ENCODE peak calls at places on chromosomes 5 and 9, in seven cellular contexts. One of them, this sample, is unnamed.

GRCh38 chr9:12930906-12931305 is 156.1 kb downstream of the LURAP1L start:
- DNase-seq in colonic mucosa: no peak
- DNase-seq in mucosa of descending colon: no peak
- DNase-seq in AG09309: no peak
- DNase-seq in endothelial cell: no peak
- DNase-seq in neural progenitor cell: no peak
- DNase-seq in A549: no peak
- DNase-seq in this sample: no peak

GRCh38 chr9:10204276-10204675 is 408.5 kb downstream of the PTPRD start:
- DNase-seq in colonic mucosa: no peak
- DNase-seq in mucosa of descending colon: no peak
- DNase-seq in AG09309: no peak
- DNase-seq in endothelial cell: no peak
- DNase-seq in neural progenitor cell: no peak
- DNase-seq in A549: no peak
- DNase-seq in this sample: no peak

GRCh38 chr9:8800196-8800595 is 1000.6 kb upstream of the DMAC1 start:
- DNase-seq in colonic mucosa: no peak
- DNase-seq in mucosa of descending colon: no peak
- DNase-seq in AG09309: no peak
- DNase-seq in endothelial cell: no peak
- DNase-seq in neural progenitor cell: no peak
- DNase-seq in A549: no peak
- DNase-seq in this sample: no peak

GRCh38 chr9:131395027-131395744 is 1.3 kb downstream of the PRRC2B start:
- DNase-seq in colonic mucosa: peak
- DNase-seq in mucosa of descending colon: peak
- DNase-seq in AG09309: no peak
- DNase-seq in endothelial cell: no peak
- DNase-seq in neural progenitor cell: peak
- DNase-seq in A549: no peak
- DNase-seq in this sample: peak

GRCh38 chr5:334903-335739 is 13.6 kb downstream of the AHRR start:
- DNase-seq in colonic mucosa: no peak
- DNase-seq in mucosa of descending colon: no peak
- DNase-seq in AG09309: no peak
- DNase-seq in endothelial cell: no peak
- DNase-seq in neural progenitor cell: no peak
- DNase-seq in A549: no peak
- DNase-seq in this sample: no peak

GRCh38 chr5:147689436-147689835 is 93.1 kb downstream of the JAKMIP2 start:
- DNase-seq in colonic mucosa: no peak
- DNase-seq in mucosa of descending colon: no peak
- DNase-seq in AG09309: no peak
- DNase-seq in endothelial cell: no peak
- DNase-seq in neural progenitor cell: no peak
- DNase-seq in A549: no peak
- DNase-seq in this sample: no peak

GRCh38 chr5:172009536-172010270 is 3.3 kb upstream of the FBXW11 start:
- DNase-seq in colonic mucosa: no peak
- DNase-seq in mucosa of descending colon: no peak
- DNase-seq in AG09309: no peak
- DNase-seq in endothelial cell: no peak
- DNase-seq in neural progenitor cell: no peak
- DNase-seq in A549: no peak
- DNase-seq in this sample: no peak

GRCh38 chr5:54083851-54084250 is 226.5 kb downstream of the ARL15 start:
- DNase-seq in colonic mucosa: no peak
- DNase-seq in mucosa of descending colon: no peak
- DNase-seq in AG09309: no peak
- DNase-seq in endothelial cell: no peak
- DNase-seq in neural progenitor cell: no peak
- DNase-seq in A549: no peak
- DNase-seq in this sample: no peak

GRCh38 chr9:70553718-70554673 is 139.5 kb upstream of the KLF9 start:
- DNase-seq in colonic mucosa: no peak
- DNase-seq in mucosa of descending colon: no peak
- DNase-seq in AG09309: no peak
- DNase-seq in endothelial cell: no peak
- DNase-seq in neural progenitor cell: peak
- DNase-seq in A549: no peak
- DNase-seq in this sample: no peak

GRCh38 chr5:145902421-145902820 is 29.6 kb upstream of the GRXCR2 start:
- DNase-seq in colonic mucosa: no peak
- DNase-seq in mucosa of descending colon: no peak
- DNase-seq in AG09309: no peak
- DNase-seq in endothelial cell: no peak
- DNase-seq in neural progenitor cell: no peak
- DNase-seq in A549: no peak
- DNase-seq in this sample: no peak

GRCh38 chr5:101430551-101430950 is 527.5 kb upstream of the ST8SIA4 start:
- DNase-seq in colonic mucosa: no peak
- DNase-seq in mucosa of descending colon: no peak
- DNase-seq in AG09309: no peak
- DNase-seq in endothelial cell: no peak
- DNase-seq in neural progenitor cell: no peak
- DNase-seq in A549: no peak
- DNase-seq in this sample: no peak

GRCh38 chr9:99803694-99804093 is 18.0 kb upstream of the NR4A3 start:
- DNase-seq in colonic mucosa: no peak
- DNase-seq in mucosa of descending colon: no peak
- DNase-seq in AG09309: no peak
- DNase-seq in endothelial cell: no peak
- DNase-seq in neural progenitor cell: no peak
- DNase-seq in A549: no peak
- DNase-seq in this sample: no peak

DNA sequence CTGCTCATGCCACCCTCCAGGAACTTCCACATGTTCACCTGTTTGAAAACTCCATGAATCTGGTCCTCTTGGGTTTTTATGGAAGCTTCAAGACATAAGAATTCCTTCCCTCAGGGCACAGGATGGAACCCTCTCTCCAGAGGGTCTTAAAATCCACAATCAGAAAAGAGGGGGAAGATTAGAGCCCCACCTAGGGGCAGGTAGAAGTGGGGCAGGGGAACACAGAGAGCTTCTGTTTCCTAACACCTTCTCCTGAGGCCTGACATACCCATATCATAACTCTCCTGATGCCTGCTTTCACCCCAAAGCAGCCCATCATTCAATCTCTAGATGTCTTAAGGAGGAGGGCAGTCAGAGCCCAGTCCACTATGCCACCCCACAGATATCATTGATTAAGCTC is 1087.7 kb upstream of the ARRDC3 start:
- DNase-seq in colonic mucosa: no peak
- DNase-seq in mucosa of descending colon: no peak
- DNase-seq in AG09309: no peak
- DNase-seq in endothelial cell: no peak
- DNase-seq in neural progenitor cell: no peak
- DNase-seq in A549: no peak
- DNase-seq in this sample: no peak
- TF ChIP-seq CTCF in colonic mucosa: no peak
- TF ChIP-seq CTCF in mucosa of descending colon: no peak
- TF ChIP-seq CTCF in AG09309: no peak
- TF ChIP-seq CTCF in endothelial cell: peak
- TF ChIP-seq CTCF in neural progenitor cell: peak
- TF ChIP-seq CTCF in A549: no peak
- TF ChIP-seq CTCF in this sample: no peak

GRCh38 chr9:86943871-86944240 is 3.5 kb downstream of the GAS1 start:
- DNase-seq in colonic mucosa: no peak
- DNase-seq in mucosa of descending colon: no peak
- DNase-seq in AG09309: no peak
- DNase-seq in endothelial cell: no peak
- DNase-seq in neural progenitor cell: no peak
- DNase-seq in A549: no peak
- DNase-seq in this sample: no peak

GRCh38 chr9:86947146-86948081 is at the start of gene GAS1:
- DNase-seq in colonic mucosa: peak
- DNase-seq in mucosa of descending colon: peak
- DNase-seq in AG09309: peak
- DNase-seq in endothelial cell: peak
- DNase-seq in neural progenitor cell: peak
- DNase-seq in A549: peak
- DNase-seq in this sample: peak

GRCh38 chr9:86944974-86945867 is 2.1 kb downstream of the GAS1 start:
- DNase-seq in colonic mucosa: no peak
- DNase-seq in mucosa of descending colon: no peak
- DNase-seq in AG09309: no peak
- DNase-seq in endothelial cell: peak
- DNase-seq in neural progenitor cell: peak
- DNase-seq in A549: no peak
- DNase-seq in this sample: no peak

GRCh38 chr9:86946712-86947145 is 577 bp downstream of the GAS1 start:
- DNase-seq in colonic mucosa: peak
- DNase-seq in mucosa of descending colon: peak
- DNase-seq in AG09309: no peak
- DNase-seq in endothelial cell: no peak
- DNase-seq in neural progenitor cell: no peak
- DNase-seq in A549: peak
- DNase-seq in this sample: no peak

DNA sequence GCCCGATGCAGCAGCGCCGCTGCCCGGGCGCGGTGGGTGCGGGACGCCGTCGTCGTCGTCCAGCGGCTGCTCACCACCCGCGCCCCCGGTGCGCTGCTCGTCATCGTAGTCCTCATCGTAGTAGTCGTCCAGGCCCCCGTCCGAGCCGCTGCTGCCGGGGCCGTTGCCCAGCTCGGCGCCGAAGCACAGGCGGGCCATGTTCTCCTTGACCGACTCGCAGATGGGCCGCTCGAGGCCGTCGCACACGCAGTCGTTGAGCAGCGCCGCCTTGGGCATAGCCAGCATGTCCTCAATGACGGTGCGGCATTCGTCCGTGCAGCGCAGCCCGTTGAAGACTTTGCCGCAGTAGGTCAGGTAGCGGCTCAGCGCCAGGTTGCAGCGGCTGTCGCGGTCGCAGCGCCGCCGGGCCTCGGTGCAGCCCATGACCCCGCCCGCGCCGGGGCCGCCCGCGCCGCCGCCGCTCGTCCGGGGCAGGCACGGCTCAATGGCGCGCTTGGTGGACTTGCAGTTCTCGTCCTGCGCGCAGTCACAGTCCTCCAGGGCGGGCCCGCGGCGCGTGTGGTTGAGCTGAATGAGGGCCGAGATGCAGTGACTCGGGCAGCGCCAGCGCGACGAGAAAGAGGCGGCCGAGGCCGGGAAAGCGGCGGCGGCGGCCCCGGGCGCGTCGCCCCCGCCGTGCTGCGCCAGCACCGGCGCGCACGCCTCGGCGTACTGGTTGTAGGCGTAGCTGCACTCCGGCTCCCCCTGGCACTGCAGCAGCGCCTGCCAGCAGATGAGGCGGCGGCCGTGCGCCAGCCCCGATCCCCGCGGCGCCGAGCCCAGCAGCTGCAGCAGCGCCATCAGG is 1.2 kb downstream of the GAS1 start:
- DNase-seq in colonic mucosa: peak
- DNase-seq in mucosa of descending colon: peak
- DNase-seq in AG09309: no peak
- DNase-seq in endothelial cell: peak
- DNase-seq in neural progenitor cell: peak
- DNase-seq in A549: peak
- DNase-seq in this sample: peak
- TF ChIP-seq CTCF in colonic mucosa: no peak
- TF ChIP-seq CTCF in mucosa of descending colon: no peak
- TF ChIP-seq CTCF in AG09309: peak
- TF ChIP-seq CTCF in endothelial cell: no peak
- TF ChIP-seq CTCF in neural progenitor cell: peak
- TF ChIP-seq CTCF in A549: no peak
- TF ChIP-seq CTCF in this sample: no peak

GRCh38 chr5:90421136-90421535 is 11.6 kb upstream of the CETN3 start:
- DNase-seq in colonic mucosa: no peak
- DNase-seq in mucosa of descending colon: no peak
- DNase-seq in AG09309: no peak
- DNase-seq in endothelial cell: peak
- DNase-seq in neural progenitor cell: peak
- DNase-seq in A549: no peak
- DNase-seq in this sample: no peak
- TF ChIP-seq CTCF in colonic mucosa: no peak
- TF ChIP-seq CTCF in mucosa of descending colon: no peak
- TF ChIP-seq CTCF in AG09309: peak
- TF ChIP-seq CTCF in endothelial cell: no peak
- TF ChIP-seq CTCF in neural progenitor cell: peak
- TF ChIP-seq CTCF in A549: peak
- TF ChIP-seq CTCF in this sample: no peak

DNA sequence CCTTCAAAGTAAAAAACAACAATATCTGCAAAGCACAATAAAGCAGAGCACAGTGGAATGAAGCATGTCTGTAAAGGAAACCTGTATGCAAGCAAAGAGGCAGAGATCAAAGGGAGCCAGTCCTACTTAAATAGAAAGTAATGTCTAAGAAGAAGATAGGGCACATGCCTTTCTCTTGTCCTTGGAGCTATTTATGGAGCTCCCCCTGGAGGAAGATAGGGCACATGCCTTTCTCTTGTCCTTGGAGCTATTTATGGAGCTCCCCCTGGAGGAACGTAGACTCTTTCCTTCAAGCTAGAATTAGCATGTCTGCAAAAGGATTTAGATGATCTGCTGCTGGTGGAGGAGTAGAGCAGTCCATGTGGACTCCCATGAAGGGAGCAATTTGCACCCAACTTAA is 168.1 kb upstream of the RASEF start:
- DNase-seq in colonic mucosa: no peak
- DNase-seq in mucosa of descending colon: no peak
- DNase-seq in AG09309: no peak
- DNase-seq in endothelial cell: peak
- DNase-seq in neural progenitor cell: peak
- DNase-seq in A549: no peak
- DNase-seq in this sample: no peak
- TF ChIP-seq CTCF in colonic mucosa: no peak
- TF ChIP-seq CTCF in mucosa of descending colon: no peak
- TF ChIP-seq CTCF in AG09309: peak
- TF ChIP-seq CTCF in endothelial cell: peak
- TF ChIP-seq CTCF in neural progenitor cell: peak
- TF ChIP-seq CTCF in A549: no peak
- TF ChIP-seq CTCF in this sample: no peak

GRCh38 chr9:81690251-81690851 is 1.0 kb upstream of the TLE1 start:
- DNase-seq in colonic mucosa: peak
- DNase-seq in mucosa of descending colon: peak
- DNase-seq in AG09309: no peak
- DNase-seq in endothelial cell: peak
- DNase-seq in neural progenitor cell: peak
- DNase-seq in A549: peak
- DNase-seq in this sample: no peak

GRCh38 chr9:81687521-81688261 is 1.7 kb downstream of the TLE1 start:
- DNase-seq in colonic mucosa: peak
- DNase-seq in mucosa of descending colon: peak
- DNase-seq in AG09309: no peak
- DNase-seq in endothelial cell: peak
- DNase-seq in neural progenitor cell: peak
- DNase-seq in A549: peak
- DNase-seq in this sample: peak

GRCh38 chr9:81686614-81687520 is 2.5 kb downstream of the TLE1 start:
- DNase-seq in colonic mucosa: peak
- DNase-seq in mucosa of descending colon: peak
- DNase-seq in AG09309: no peak
- DNase-seq in endothelial cell: peak
- DNase-seq in neural progenitor cell: peak
- DNase-seq in A549: peak
- DNase-seq in this sample: peak

GRCh38 chr9:81685763-81686613 is 3.4 kb downstream of the TLE1 start:
- DNase-seq in colonic mucosa: peak
- DNase-seq in mucosa of descending colon: no peak
- DNase-seq in AG09309: no peak
- DNase-seq in endothelial cell: no peak
- DNase-seq in neural progenitor cell: no peak
- DNase-seq in A549: no peak
- DNase-seq in this sample: no peak

GRCh38 chr9:81689343-81690175 is at the start of gene TLE1:
- DNase-seq in colonic mucosa: peak
- DNase-seq in mucosa of descending colon: peak
- DNase-seq in AG09309: peak
- DNase-seq in endothelial cell: peak
- DNase-seq in neural progenitor cell: peak
- DNase-seq in A549: peak
- DNase-seq in this sample: peak
- TF ChIP-seq CTCF in colonic mucosa: no peak
- TF ChIP-seq CTCF in mucosa of descending colon: no peak
- TF ChIP-seq CTCF in AG09309: no peak
- TF ChIP-seq CTCF in endothelial cell: no peak
- TF ChIP-seq CTCF in neural progenitor cell: no peak
- TF ChIP-seq CTCF in A549: no peak
- TF ChIP-seq CTCF in this sample: no peak

This sample was measured in activated B cell treated with CpG ODN at 0.5 μM for 24 hours.